ENCODE peak calls at places on chromosomes 13 and 19, in seven cellular contexts. A, P, D, Z, M, L and V are unnamed samples.

GRCh38 chr19:47891923-47892666 is 6.0 kb upstream of the SULT2A1 start:
- DNase-seq in A (no peak), P (no peak), D (peak), Z (no peak), M (peak), L (no peak), V (no peak)

GRCh38 chr19:19081642-19082151 is 17.9 kb downstream of the SLC25A42 start:
- DNase-seq in A (no peak), P (no peak), D (no peak), Z (no peak), M (no peak), L (no peak), V (no peak)

GRCh38 chr19:3324405-3324856 is 42.0 kb upstream of the NFIC start:
- DNase-seq in A (peak), P (peak), D (peak), Z (no peak), M (peak), L (peak), V (peak)

GRCh38 chr19:14561832-14562351 is 10.0 kb downstream of the NDUFB7 start:
- DNase-seq in A (peak), P (no peak), D (peak), Z (no peak), M (no peak), L (no peak), V (no peak)

GRCh38 chr19:51158474-51159129 is 16.5 kb downstream of the SIGLEC7 start:
- DNase-seq in A (peak), P (peak), D (peak), Z (no peak), M (peak), L (peak), V (peak)

GRCh38 chr13:32153056-32153455 is 121.5 kb downstream of the FRY start:
- DNase-seq in A (no peak), P (no peak), D (no peak), Z (no peak), M (no peak), L (no peak), V (no peak)

GRCh38 chr13:48506092-48506701 is 26.7 kb downstream of the RCBTB2 start:
- DNase-seq in A (no peak), P (no peak), D (no peak), Z (no peak), M (no peak), L (no peak), V (no peak)

GRCh38 chr19:41546386-41546789 is 29.6 kb upstream of the CEACAM21 start:
- DNase-seq in A (no peak), P (no peak), D (no peak), Z (no peak), M (no peak), L (no peak), V (peak)

GRCh38 chr19:13100031-13100588 is 2.5 kb downstream of the LYL1 start:
- DNase-seq in A (no peak), P (no peak), D (no peak), Z (peak), M (no peak), L (no peak), V (peak)

GRCh38 chr19:4861147-4861546 is 6.3 kb downstream of the PLIN3 start:
- DNase-seq in A (no peak), P (no peak), D (no peak), Z (no peak), M (no peak), L (no peak), V (no peak)

GRCh38 chr13:97653741-97654140 is 219.8 kb downstream of the RAP2A start:
- DNase-seq in A (no peak), P (no peak), D (no peak), Z (no peak), M (no peak), L (no peak), V (no peak)

GRCh38 chr13:32427852-32428580 is at the start of gene N4BP2L1:
- DNase-seq in A (peak), P (no peak), D (peak), Z (peak), M (no peak), L (no peak), V (peak)

GRCh38 chr13:46519177-46519576 is 33.8 kb upstream of the LRCH1 start:
- DNase-seq in A (no peak), P (no peak), D (no peak), Z (no peak), M (no peak), L (no peak), V (no peak)

GRCh38 chr13:74203576-74203975 is 69.4 kb upstream of the KLF12 start:
- DNase-seq in A (no peak), P (no peak), D (no peak), Z (no peak), M (no peak), L (no peak), V (no peak)

GRCh38 chr13:48144413-48145035 is 49.6 kb upstream of the MED4 start:
- DNase-seq in A (no peak), P (no peak), D (no peak), Z (no peak), M (no peak), L (no peak), V (peak)

GRCh38 chr13:87295636-87296035 is 375.5 kb upstream of the SLITRK5 start:
- DNase-seq in A (no peak), P (no peak), D (no peak), Z (no peak), M (no peak), L (no peak), V (no peak)

DNA sequence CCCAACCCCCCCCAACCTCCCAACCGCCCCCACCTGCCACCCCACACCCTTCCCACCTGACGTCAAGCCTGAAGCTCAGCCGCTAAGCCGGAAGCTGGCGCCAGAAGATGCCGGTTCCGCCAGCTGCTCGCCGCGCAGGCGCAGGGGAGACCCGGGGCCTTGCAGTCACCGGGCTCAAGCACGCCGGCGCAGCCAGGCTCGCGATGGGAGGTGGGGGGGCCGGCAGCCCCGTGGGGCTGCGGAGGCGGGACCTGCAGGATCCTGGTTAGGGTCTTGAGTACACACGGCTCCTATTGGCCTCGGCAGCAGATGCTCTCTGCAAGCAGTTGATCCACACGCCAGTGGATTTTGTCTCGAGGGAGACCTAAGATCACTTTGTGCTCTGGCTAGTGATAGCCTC is at the start of gene LIG4:
- DNase-seq in A (peak), P (peak), D (peak), Z (peak), M (peak), L (peak), V (peak)
- TF ChIP-seq POLR2AphosphoS5 in A (peak), P (peak), D (peak), Z (peak), M (peak), L (peak), V (peak)

GRCh38 chr13:59263531-59263930 is 900.2 kb downstream of the DIAPH3 start:
- DNase-seq in A (no peak), P (no peak), D (no peak), Z (no peak), M (no peak), L (no peak), V (no peak)

GRCh38 chr13:59266478-59267063 is 897.2 kb downstream of the DIAPH3 start:
- DNase-seq in A (no peak), P (no peak), D (no peak), Z (no peak), M (no peak), L (no peak), V (no peak)

GRCh38 chr13:59259416-59260000 is 904.2 kb downstream of the DIAPH3 start:
- DNase-seq in A (no peak), P (no peak), D (peak), Z (no peak), M (no peak), L (no peak), V (no peak)

GRCh38 chr13:59261928-59262488 is 901.7 kb downstream of the DIAPH3 start:
- DNase-seq in A (no peak), P (no peak), D (peak), Z (no peak), M (peak), L (no peak), V (no peak)
- TF ChIP-seq REST in A (no peak), P (no peak), D (no peak), Z (no peak), M (no peak), L (no peak), V (no peak)

DNA sequence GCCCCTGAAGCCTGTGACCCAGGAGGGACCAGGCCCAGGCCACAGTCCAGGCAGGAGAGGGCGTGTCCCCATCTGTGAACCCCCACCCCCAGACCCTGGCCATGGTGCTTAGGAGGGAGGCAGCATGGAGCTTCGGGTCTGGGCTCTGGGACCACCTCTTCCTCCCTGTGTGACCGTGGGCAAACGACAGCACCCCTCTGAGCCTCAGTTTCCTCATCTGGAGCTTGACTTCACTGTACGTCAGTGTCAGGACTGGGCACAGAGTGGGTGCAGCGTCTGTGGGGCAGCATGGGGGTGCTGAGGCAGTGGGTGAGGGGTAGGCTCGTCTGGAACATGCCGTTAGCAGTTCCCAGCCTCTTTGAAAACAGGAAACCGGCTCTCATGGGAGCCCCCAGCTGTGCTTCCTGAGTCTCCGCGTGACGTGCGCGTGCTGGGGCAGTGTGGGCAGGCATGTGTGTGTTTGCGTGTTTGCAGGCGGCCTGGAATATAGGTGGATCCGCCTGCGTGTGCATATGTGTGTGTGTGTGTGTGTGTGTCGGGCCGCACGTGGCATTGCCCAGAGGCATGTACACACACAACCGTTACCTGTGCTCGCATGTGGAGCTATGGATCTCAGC is 15.7 kb downstream of the ARRDC2 start:
- DNase-seq in A (no peak), P (no peak), D (no peak), Z (no peak), M (no peak), L (no peak), V (peak)
- TF ChIP-seq POLR2AphosphoS5 in A (no peak), P (no peak), D (no peak), Z (peak), M (no peak), L (no peak), V (peak)

GRCh38 chr19:6427131-6427530 is 2.5 kb upstream of the KHSRP start:
- DNase-seq in A (no peak), P (no peak), D (no peak), Z (no peak), M (no peak), L (no peak), V (no peak)

GRCh38 chr19:6424939-6425731 is 524 bp upstream of the KHSRP start:
- DNase-seq in A (peak), P (peak), D (peak), Z (peak), M (peak), L (peak), V (peak)

GRCh38 chr19:6424190-6424938 is at the start of gene KHSRP:
- DNase-seq in A (peak), P (no peak), D (peak), Z (no peak), M (peak), L (no peak), V (no peak)

GRCh38 chr19:6423499-6424189 is 967 bp downstream of the KHSRP start:
- DNase-seq in A (peak), P (no peak), D (peak), Z (no peak), M (peak), L (no peak), V (no peak)

GRCh38 chr19:6425732-6426686 is 1.4 kb upstream of the KHSRP start:
- DNase-seq in A (peak), P (no peak), D (no peak), Z (no peak), M (no peak), L (peak), V (no peak)
- TF ChIP-seq REST in A (no peak), P (no peak), D (no peak), Z (no peak), M (peak), L (no peak), V (no peak)

GRCh38 chr13:113319371-113319770 is 22.3 kb downstream of the LAMP1 start:
- DNase-seq in A (no peak), P (no peak), D (no peak), Z (no peak), M (no peak), L (no peak), V (no peak)
- TF ChIP-seq POLR2AphosphoS5 in A (no peak), P (no peak), D (no peak), Z (no peak), M (no peak), L (no peak), V (no peak)

GRCh38 chr13:50589139-50589538 is 254.4 kb downstream of the DLEU7 start:
- DNase-seq in A (peak), P (no peak), D (no peak), Z (no peak), M (no peak), L (no peak), V (no peak)

GRCh38 chr13:50589651-50590054 is 253.8 kb downstream of the DLEU7 start:
- DNase-seq in A (no peak), P (no peak), D (no peak), Z (no peak), M (no peak), L (no peak), V (no peak)

GRCh38 chr13:50594276-50594970 is 249.1 kb downstream of the DLEU7 start:
- DNase-seq in A (peak), P (no peak), D (peak), Z (peak), M (no peak), L (no peak), V (no peak)

GRCh38 chr13:50593228-50593627 is 250.3 kb downstream of the DLEU7 start:
- DNase-seq in A (no peak), P (no peak), D (no peak), Z (no peak), M (no peak), L (no peak), V (no peak)

GRCh38 chr13:50592412-50593145 is 250.9 kb downstream of the DLEU7 start:
- DNase-seq in A (no peak), P (peak), D (no peak), Z (no peak), M (no peak), L (no peak), V (no peak)
- TF ChIP-seq REST in A (no peak), P (no peak), D (no peak), Z (no peak), M (no peak), L (no peak), V (no peak)

GRCh38 chr19:56140583-56141415 is at the start of gene ZNF444:
- DNase-seq in A (peak), P (peak), D (peak), Z (peak), M (peak), L (peak), V (peak)
- TF ChIP-seq POLR2AphosphoS5 in A (peak), P (peak), D (peak), Z (peak), M (peak), L (peak), V (no peak)

DNA sequence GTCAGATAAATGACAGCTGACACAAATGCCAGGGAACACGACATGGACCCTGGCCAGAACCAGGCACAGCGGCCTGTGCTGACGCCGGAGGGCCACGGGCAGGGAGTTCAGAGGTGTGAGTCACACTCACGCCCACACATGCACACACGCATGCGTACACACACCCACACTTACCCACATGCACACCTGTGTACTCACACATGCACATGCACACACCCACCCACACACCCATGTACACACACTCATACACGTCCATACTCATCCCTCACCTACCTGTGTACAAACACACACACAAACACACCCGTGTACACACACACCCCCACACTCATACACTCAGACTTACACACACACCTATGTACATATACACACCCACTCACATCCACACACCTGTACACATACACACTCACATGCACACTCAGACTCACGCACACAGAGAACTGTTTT is 40.4 kb downstream of the MLLT1 start:
- DNase-seq in A (peak), P (no peak), D (no peak), Z (no peak), M (no peak), L (no peak), V (no peak)
- TF ChIP-seq REST in A (no peak), P (no peak), D (no peak), Z (no peak), M (no peak), L (no peak), V (no peak)

GRCh38 chr13:25977671-25978070 is 74.1 kb downstream of the SHISA2 start:
- DNase-seq in A (no peak), P (no peak), D (peak), Z (no peak), M (no peak), L (no peak), V (no peak)
- TF ChIP-seq POLR2AphosphoS5 in A (no peak), P (no peak), D (no peak), Z (no peak), M (no peak), L (no peak), V (no peak)